ENCODE peak calls at places on chromosomes 16 and 17, in four cellular contexts. One of them, this sample, is unnamed.

GRCh38 chr17:71900830-71901229 is 220.0 kb upstream of the SOX9 start:
- DNase-seq in head of caudate nucleus: no peak
- DNase-seq in ovary: no peak
- DNase-seq in activated naive CD4-positive, alpha-beta T cell: no peak
- DNase-seq in this sample: no peak

GRCh38 chr16:68655806-68656205 is 10.7 kb downstream of the CDH3 start:
- DNase-seq in activated naive CD4-positive, alpha-beta T cell: no peak
- DNase-seq in head of caudate nucleus: no peak
- DNase-seq in ovary: no peak
- DNase-seq in this sample: no peak

GRCh38 chr17:46782250-46782953 is 36.1 kb downstream of the WNT3 start:
- DNase-seq in activated naive CD4-positive, alpha-beta T cell: no peak
- DNase-seq in head of caudate nucleus: no peak
- DNase-seq in ovary: no peak
- DNase-seq in this sample: no peak

GRCh38 chr17:6894206-6894528 is 62.6 kb upstream of the TEKT1 start:
- DNase-seq in head of caudate nucleus: no peak
- DNase-seq in ovary: no peak
- DNase-seq in activated naive CD4-positive, alpha-beta T cell: no peak
- DNase-seq in this sample: no peak

GRCh38 chr17:15782809-15783208 is 50.7 kb downstream of the TBC1D26 start:
- DNase-seq in ovary: peak; percentile 77
- DNase-seq in head of caudate nucleus: peak; percentile 4
- DNase-seq in activated naive CD4-positive, alpha-beta T cell: no peak
- DNase-seq in this sample: no peak

GRCh38 chr17:63258785-63259184 is 187.3 kb downstream of the CYB561 start:
- DNase-seq in head of caudate nucleus: no peak
- DNase-seq in ovary: no peak
- DNase-seq in activated naive CD4-positive, alpha-beta T cell: no peak
- DNase-seq in this sample: no peak

GRCh38 chr16:82995927-82996441 is 369.2 kb downstream of the CDH13 start:
- DNase-seq in head of caudate nucleus: peak; percentile 4
- DNase-seq in activated naive CD4-positive, alpha-beta T cell: no peak
- DNase-seq in ovary: no peak
- DNase-seq in this sample: no peak

GRCh38 chr16:50974438-50975036 is 176.5 kb downstream of the SALL1 start:
- DNase-seq in activated naive CD4-positive, alpha-beta T cell: no peak
- DNase-seq in ovary: no peak
- DNase-seq in head of caudate nucleus: no peak
- DNase-seq in this sample: no peak

GRCh38 chr16:56593573-56594291 is 4.4 kb downstream of the MT3 start:
- DNase-seq in activated naive CD4-positive, alpha-beta T cell: no peak
- DNase-seq in ovary: no peak
- DNase-seq in head of caudate nucleus: no peak
- DNase-seq in this sample: no peak

GRCh38 chr16:84942786-84943185 is 68.5 kb downstream of the ZDHHC7 start:
- DNase-seq in ovary: no peak
- DNase-seq in head of caudate nucleus: no peak
- DNase-seq in activated naive CD4-positive, alpha-beta T cell: no peak
- DNase-seq in this sample: no peak

GRCh38 chr17:46722662-46723285 is 95.7 kb downstream of the WNT3 start:
- DNase-seq in head of caudate nucleus: no peak
- DNase-seq in activated naive CD4-positive, alpha-beta T cell: no peak
- DNase-seq in ovary: no peak
- DNase-seq in this sample: no peak

GRCh38 chr16:58096249-58096648 is 32.9 kb downstream of the CFAP20 start:
- DNase-seq in activated naive CD4-positive, alpha-beta T cell: no peak
- DNase-seq in ovary: no peak
- DNase-seq in head of caudate nucleus: no peak
- DNase-seq in this sample: no peak

GRCh38 chr17:57357830-57358426 is 101.6 kb downstream of the MSI2 start:
- DNase-seq in activated naive CD4-positive, alpha-beta T cell: no peak
- DNase-seq in ovary: no peak
- DNase-seq in head of caudate nucleus: no peak
- DNase-seq in this sample: no peak

GRCh38 chr17:81646869-81647600 is 9.3 kb downstream of the PDE6G start:
- DNase-seq in activated naive CD4-positive, alpha-beta T cell: no peak
- DNase-seq in head of caudate nucleus: no peak
- DNase-seq in ovary: no peak
- DNase-seq in this sample: no peak

GRCh38 chr16:55144656-55145055 is 179.3 kb upstream of the IRX6 start:
- DNase-seq in ovary: no peak
- DNase-seq in head of caudate nucleus: no peak
- DNase-seq in activated naive CD4-positive, alpha-beta T cell: no peak
- DNase-seq in this sample: no peak

GRCh38 chr17:50028207-50029120 is 27.4 kb upstream of the ITGA3 start:
- DNase-seq in head of caudate nucleus: no peak
- DNase-seq in ovary: no peak
- DNase-seq in activated naive CD4-positive, alpha-beta T cell: no peak
- DNase-seq in this sample: no peak

GRCh38 chr17:2364132-2365116 is 27.1 kb downstream of the SGSM2 start:
- DNase-seq in activated naive CD4-positive, alpha-beta T cell: no peak
- DNase-seq in head of caudate nucleus: peak; percentile 41
- DNase-seq in ovary: no peak
- DNase-seq in this sample: no peak

GRCh38 chr17:72514888-72515287 is 394.1 kb downstream of the SOX9 start:
- DNase-seq in activated naive CD4-positive, alpha-beta T cell: no peak
- DNase-seq in head of caudate nucleus: peak; percentile 50
- DNase-seq in ovary: peak; percentile 68
- DNase-seq in this sample: no peak

GRCh38 chr16:60107467-60107866 is 1373.4 kb upstream of the GOT2 start:
- DNase-seq in ovary: no peak
- DNase-seq in head of caudate nucleus: no peak
- DNase-seq in activated naive CD4-positive, alpha-beta T cell: no peak
- DNase-seq in this sample: no peak

GRCh38 chr16:28086496-28087139 is 23.1 kb upstream of the GSG1L start:
- DNase-seq in head of caudate nucleus: no peak
- DNase-seq in ovary: no peak
- DNase-seq in activated naive CD4-positive, alpha-beta T cell: no peak
- DNase-seq in this sample: no peak

GRCh38 chr16:54077412-54077821 is 209.2 kb downstream of the IRX3 start:
- DNase-seq in head of caudate nucleus: no peak
- DNase-seq in activated naive CD4-positive, alpha-beta T cell: no peak
- DNase-seq in ovary: no peak
- DNase-seq in this sample: no peak

GRCh38 chr16:24700549-24701392 is 28.7 kb upstream of the TNRC6A start:
- DNase-seq in head of caudate nucleus: peak; percentile 48
- DNase-seq in ovary: peak; percentile 70
- DNase-seq in activated naive CD4-positive, alpha-beta T cell: no peak
- DNase-seq in this sample: peak; percentile 2

GRCh38 chr16:58012481-58012880 is 11.3 kb downstream of the USB1 start:
- DNase-seq in activated naive CD4-positive, alpha-beta T cell: no peak
- DNase-seq in head of caudate nucleus: no peak
- DNase-seq in ovary: no peak
- DNase-seq in this sample: no peak

GRCh38 chr16:86991679-86992078 is 325.5 kb downstream of the C16orf95 start:
- DNase-seq in head of caudate nucleus: no peak
- DNase-seq in ovary: no peak
- DNase-seq in activated naive CD4-positive, alpha-beta T cell: no peak
- DNase-seq in this sample: no peak

GRCh38 chr16:89320717-89321501 is 103.4 kb downstream of the ZNF778 start:
- DNase-seq in head of caudate nucleus: peak; percentile 72
- DNase-seq in ovary: no peak
- DNase-seq in activated naive CD4-positive, alpha-beta T cell: no peak
- DNase-seq in this sample: no peak

GRCh38 chr17:9371019-9371418 is 204.6 kb downstream of the STX8 start:
- DNase-seq in ovary: no peak
- DNase-seq in activated naive CD4-positive, alpha-beta T cell: no peak
- DNase-seq in head of caudate nucleus: no peak
- DNase-seq in this sample: no peak

GRCh38 chr16:51243836-51244483 is 92.9 kb upstream of the SALL1 start:
- DNase-seq in ovary: no peak
- DNase-seq in activated naive CD4-positive, alpha-beta T cell: no peak
- DNase-seq in head of caudate nucleus: no peak
- DNase-seq in this sample: no peak

GRCh38 chr16:14168146-14168545 is 97.0 kb downstream of the MRTFB start:
- DNase-seq in head of caudate nucleus: no peak
- DNase-seq in activated naive CD4-positive, alpha-beta T cell: no peak
- DNase-seq in ovary: no peak
- DNase-seq in this sample: no peak

This sample was measured in esophagus squamous epithelium.